ENCODE peak calls at places on chromosome 7, in eight cellular contexts. O is fibroblast of lung, P is left ventricle myocardium inferior, V is heart right ventricle, F is body of pancreas, Z is lower lobe of right lung, I is AG04450, S is GM23338. L is an unnamed sample.

GRCh38 chr7:106270122-106270977 is 14.4 kb downstream of the NAMPT start:
- DNase-seq in O (no peak), P (no peak), V (no peak), F (no peak), Z (no peak), I (no peak), S (no peak), L (no peak)

GRCh38 chr7:72028267-72028666 is 383.9 kb downstream of the CALN1 start:
- DNase-seq in O (no peak), P (no peak), V (no peak), F (no peak), Z (no peak), I (no peak), S (no peak), L (no peak)

GRCh38 chr7:36781011-36781738 is 56.9 kb upstream of the AOAH start:
- DNase-seq in O (no peak), P (no peak), V (no peak), F (no peak), Z (no peak), I (no peak), S (no peak), L (no peak)

GRCh38 chr7:151141281-151141854 is 26.1 kb downstream of the GBX1 start:
- DNase-seq in O (no peak), P (no peak), V (no peak), F (no peak), Z (no peak), I (no peak), S (no peak), L (no peak)

GRCh38 chr7:83947260-83947659 is 247.3 kb downstream of the SEMA3A start:
- DNase-seq in O (no peak), P (no peak), V (no peak), F (peak; percentile 11), Z (no peak), I (no peak), S (peak; percentile 78), L (no peak)

GRCh38 chr7:131517218-131517923 is 39.1 kb downstream of the PODXL start:
- DNase-seq in O (no peak), P (no peak), V (no peak), F (no peak), Z (no peak), I (no peak), S (no peak), L (no peak)

GRCh38 chr7:84230491-84230890 is 35.9 kb upstream of the SEMA3A start:
- DNase-seq in O (no peak), P (no peak), V (no peak), F (no peak), Z (no peak), I (no peak), S (no peak), L (no peak)

GRCh38 chr7:40717242-40717641 is 582.4 kb downstream of the SUGCT start:
- DNase-seq in O (peak; percentile 71), P (peak; percentile 72), V (peak; percentile 66), F (peak; percentile 86), Z (peak; percentile 49), I (peak; percentile 60), S (peak; percentile 76), L (peak; percentile 39)

GRCh38 chr7:34299066-34299465 is 359.0 kb upstream of the NPSR1 start:
- DNase-seq in O (no peak), P (no peak), V (no peak), F (no peak), Z (no peak), I (no peak), S (no peak), L (no peak)

GRCh38 chr7:109622320-109622719 is 1052.6 kb downstream of the DNAJB9 start:
- DNase-seq in O (no peak), P (no peak), V (no peak), F (no peak), Z (no peak), I (no peak), S (no peak), L (no peak)

GRCh38 chr7:42493436-42494198 is 256.6 kb upstream of the GLI3 start:
- DNase-seq in O (peak; percentile 95), P (peak; percentile 76), V (peak; percentile 64), F (peak; percentile 41), Z (peak; percentile 67), I (peak; percentile 55), S (peak; percentile 83), L (no peak)
- TF ChIP-seq CTCF in O (no peak), P (no peak), V (no peak), F (no peak), Z (no peak), I (no peak), S (no peak), L (no peak)

GRCh38 chr7:30851651-30852359 is 59.8 kb upstream of the AQP1 start:
- DNase-seq in O (no peak), P (no peak), V (no peak), F (no peak), Z (no peak), I (no peak), S (peak; percentile 13), L (no peak)
- H3K4me3 ChIP-seq in O (no peak overlapping the region), P (no peak overlapping the region), V (no peak overlapping the region), F (no peak overlapping the region), Z (no peak overlapping the region), I (no peak overlapping the region), S (no peak overlapping the region), L (no peak overlapping the region)

DNA sequence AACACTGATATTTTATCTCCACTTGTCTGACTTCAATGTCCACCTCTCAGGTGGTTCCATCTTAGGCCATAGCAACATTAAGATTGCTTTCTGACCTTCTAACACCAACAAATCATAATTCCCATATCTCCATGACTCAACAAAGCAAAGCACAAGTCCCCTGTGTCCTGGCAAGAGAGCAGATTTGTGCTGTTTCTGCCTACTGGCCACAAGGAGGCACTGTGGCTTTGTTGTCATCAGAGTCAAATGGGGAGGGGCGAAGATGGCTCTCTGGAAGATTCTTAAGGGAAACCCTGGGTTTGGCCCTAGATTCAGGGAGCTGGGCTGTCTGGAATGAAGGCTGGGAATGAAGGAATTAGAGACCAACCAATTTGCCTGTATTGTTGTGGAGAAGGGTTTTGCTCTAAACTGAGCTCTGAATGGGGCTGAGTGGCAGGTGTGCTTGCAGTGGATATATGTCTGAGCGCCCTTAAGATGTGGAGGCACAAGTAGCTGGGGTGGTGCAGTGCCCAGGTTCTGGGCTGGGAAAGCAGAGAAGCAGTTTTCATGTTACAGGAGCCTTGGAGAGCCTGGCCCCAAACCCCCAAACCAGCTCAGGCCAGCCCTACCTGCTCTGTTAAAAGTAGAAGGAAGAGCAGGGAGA is 154.8 kb upstream of the PRSS58 start:
- DNase-seq in O (peak; percentile 66), P (no peak), V (no peak), F (no peak), Z (no peak), I (no peak), S (peak; percentile 92), L (peak; percentile 21)
- TF ChIP-seq CTCF in O (peak; percentile 72), P (peak; percentile 36), V (peak; percentile 34), F (peak; percentile 17), Z (peak; percentile 42), I (peak; percentile 73), S (peak; percentile 96), L (peak; percentile 83)

GRCh38 chr7:113086928-113087277 is 276 bp upstream of the GPR85 start:
- DNase-seq in O (no peak), P (no peak), V (no peak), F (no peak), Z (no peak), I (no peak), S (no peak), L (no peak)

GRCh38 chr7:113084499-113085172 is 2.0 kb downstream of the GPR85 start:
- DNase-seq in O (no peak), P (no peak), V (no peak), F (no peak), Z (no peak), I (no peak), S (no peak), L (no peak)

GRCh38 chr7:113085781-113086390 is 741 bp downstream of the GPR85 start:
- DNase-seq in O (peak; percentile 48), P (no peak), V (no peak), F (no peak), Z (no peak), I (no peak), S (peak; percentile 20), L (no peak)

GRCh38 chr7:113086431-113086888 is at the start of gene GPR85:
- DNase-seq in O (peak; percentile 74), P (peak; percentile 38), V (peak; percentile 64), F (peak; percentile 45), Z (peak; percentile 68), I (peak; percentile 37), S (peak; percentile 86), L (no peak)

GRCh38 chr7:113087278-113087998 is 811 bp upstream of the GPR85 start:
- DNase-seq in O (peak; percentile 93), P (no peak), V (no peak), F (no peak), Z (no peak), I (peak; percentile 76), S (peak; percentile 75), L (no peak)
- H3K4me3 ChIP-seq in O (peak overlapping the region; percentile 52), P (peak overlapping the region; percentile 67), V (peak overlapping the region; percentile 58), F (no peak overlapping the region), Z (peak overlapping the region; percentile 55), I (peak overlapping the region; percentile 71), S (peak overlapping the region; percentile 64), L (no peak overlapping the region)

GRCh38 chr7:55794527-55794926 is 68.0 kb downstream of the SEPTIN14 start:
- DNase-seq in O (no peak), P (no peak), V (no peak), F (no peak), Z (no peak), I (no peak), S (peak; percentile 1), L (no peak)

GRCh38 chr7:55786901-55787300 is 75.7 kb downstream of the SEPTIN14 start:
- DNase-seq in O (no peak), P (no peak), V (no peak), F (no peak), Z (no peak), I (no peak), S (no peak), L (no peak)

GRCh38 chr7:55787796-55788195 is 74.8 kb downstream of the SEPTIN14 start:
- DNase-seq in O (no peak), P (no peak), V (no peak), F (no peak), Z (no peak), I (no peak), S (no peak), L (no peak)

GRCh38 chr7:55792048-55792447 is 70.5 kb downstream of the SEPTIN14 start:
- DNase-seq in O (no peak), P (no peak), V (no peak), F (no peak), Z (no peak), I (no peak), S (no peak), L (no peak)
- TF ChIP-seq CTCF in O (no peak), P (no peak), V (no peak), F (no peak), Z (no peak), I (no peak), S (no peak), L (no peak)

DNA sequence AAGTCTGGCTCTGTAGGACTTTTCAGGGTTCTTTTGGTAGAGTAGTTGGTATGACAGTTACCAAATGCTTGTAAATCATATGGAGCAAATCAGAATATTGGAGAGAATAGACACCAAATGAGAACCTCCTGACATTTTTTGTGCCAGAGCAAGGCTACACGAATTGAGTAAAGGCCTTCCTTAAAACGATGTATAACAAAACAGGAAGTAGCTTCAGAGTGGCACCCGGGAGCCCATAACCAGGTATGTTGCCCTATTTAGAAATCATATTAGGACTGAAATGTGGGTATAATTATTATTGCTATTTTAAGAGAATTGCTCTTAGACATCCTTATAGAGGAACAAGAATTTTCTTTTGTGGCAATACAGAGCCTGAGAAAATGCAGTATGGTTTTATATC is 197.3 kb upstream of the MTPN start:
- DNase-seq in O (no peak), P (no peak), V (no peak), F (no peak), Z (no peak), I (no peak), S (no peak), L (no peak)
- H3K4me3 ChIP-seq in O (no peak overlapping the region), P (no peak overlapping the region), V (no peak overlapping the region), F (no peak overlapping the region), Z (no peak overlapping the region), I (no peak overlapping the region), S (no peak overlapping the region), L (no peak overlapping the region)

L was measured in LNCaP clone FGC.